ENCODE peak calls at places on chromosomes 13 and 19, in seven cellular contexts. M is cardiac muscle cell; O is stimulated activated CD4-positive, alpha-beta T cell treated with anti-CD3 and anti-CD28 coated beads, TNF-alpha, amount 100 ng/mL, for 24 hours; N is hepatic stellate cell; E is activated gamma-delta T cell treated with anti-CD3 and anti-CD28 coated beads, Interleukin-2, amount 50 U/mL, for 16 hours; T is activated CD8-positive, alpha-beta memory T cell treated with anti-CD3 and anti-CD28 coated beads for 48 hours; H is activated CD4-positive, CD25-positive, alpha-beta regulatory T cell. K is an unnamed sample.
A peak's percentile ranks its signal among the peaks of the same experiment; 100 is the strongest.

GRCh38 chr13:32624441-32624840 is 38.2 kb downstream of the PDS5B start:
- DNase-seq in E (no peak), M (no peak), H (no peak), N (peak; percentile 41), O (no peak), T (no peak), K (no peak)

GRCh38 chr19:16070366-16070990 is 5.8 kb upstream of the TPM4 start:
- DNase-seq in T (no peak), N (no peak), H (peak; percentile 84), M (no peak), E (peak; percentile 68), O (peak; percentile 61), K (peak; percentile 60)

GRCh38 chr19:19628499-19629134 is 597 bp upstream of the LPAR2 start:
- DNase-seq in H (no peak), M (peak; percentile 86), E (peak; percentile 38), N (no peak), O (no peak), T (peak; percentile 36), K (no peak)

GRCh38 chr19:52343548-52343947 is 7.5 kb downstream of the ZNF610 start:
- DNase-seq in T (no peak), E (peak; percentile 38), M (peak; percentile 98), O (peak; percentile 25), H (peak; percentile 6), N (peak; percentile 29), K (no peak)

GRCh38 chr19:48511321-48511731 is 309 bp downstream of the LMTK3 start:
- DNase-seq in T (no peak), E (no peak), N (no peak), H (no peak), M (no peak), O (no peak), K (no peak)

GRCh38 chr19:35458821-35459391 is 10.8 kb downstream of the FFAR2 start:
- DNase-seq in T (no peak), N (no peak), M (no peak), H (no peak), E (no peak), O (no peak), K (peak; percentile 80)

GRCh38 chr13:48526269-48526668 is 6.6 kb downstream of the RCBTB2 start:
- DNase-seq in H (no peak), M (no peak), T (no peak), E (no peak), O (no peak), N (no peak), K (no peak)

GRCh38 chr19:7679017-7679720 is 1.5 kb upstream of the TRAPPC5 start:
- DNase-seq in M (no peak), H (peak; percentile 45), O (peak; percentile 64), T (no peak), N (no peak), E (peak; percentile 42), K (no peak)

GRCh38 chr13:59633290-59633689 is 530.4 kb downstream of the DIAPH3 start:
- DNase-seq in T (no peak), H (no peak), O (no peak), M (no peak), N (no peak), E (no peak), K (peak; percentile 42)

GRCh38 chr13:75061909-75062308 is 420.1 kb downstream of the TBC1D4 start:
- DNase-seq in N (no peak), E (no peak), M (no peak), H (no peak), O (no peak), T (no peak), K (no peak)

GRCh38 chr19:734716-735115 is 16.2 kb upstream of the MISP start:
- DNase-seq in E (no peak), M (no peak), H (no peak), N (no peak), T (no peak), O (no peak), K (no peak)

GRCh38 chr19:5719274-5719960 is 529 bp downstream of the LONP1 start:
- DNase-seq in M (peak; percentile 34), T (no peak), O (no peak), E (no peak), H (no peak), N (no peak), K (no peak)

GRCh38 chr19:55459551-55459949 is 1.9 kb downstream of the ISOC2 start:
- DNase-seq in N (no peak), O (no peak), E (no peak), T (no peak), H (no peak), M (no peak), K (no peak)

GRCh38 chr13:99969934-99970760 is 1.4 kb downstream of the ZIC5 start:
- DNase-seq in N (no peak), H (no peak), M (peak; percentile 75), O (peak; percentile 26), T (no peak), E (no peak), K (peak; percentile 48)

GRCh38 chr19:39845621-39846175 is 481 bp downstream of the FBL start:
- DNase-seq in H (no peak), M (peak; percentile 32), E (no peak), O (no peak), T (no peak), N (no peak), K (no peak)